ENCODE peak calls at places on chromosomes 7 and 10, in four cellular contexts. One of them, this sample, is unnamed.

GRCh38 chr7:17408245-17408903 is 109.9 kb downstream of the AHR start:
- DNase-seq in WTC11: no peak
- DNase-seq in K562: no peak
- DNase-seq in HepG2: peak; percentile 92
- DNase-seq in this sample: no peak

GRCh38 chr7:75957021-75957736 is 37.2 kb downstream of the TMEM120A start:
- DNase-seq in WTC11: peak; percentile 63
- DNase-seq in K562: no peak
- DNase-seq in HepG2: peak; percentile 47
- DNase-seq in this sample: no peak

GRCh38 chr10:69668722-69669121 is 38.7 kb downstream of the FAM241B start:
- DNase-seq in WTC11: no peak
- DNase-seq in K562: no peak
- DNase-seq in HepG2: no peak
- DNase-seq in this sample: no peak

GRCh38 chr10:93481213-93481930 is 762 bp downstream of the MYOF start:
- DNase-seq in WTC11: no peak
- DNase-seq in K562: no peak
- DNase-seq in HepG2: no peak
- DNase-seq in this sample: no peak

GRCh38 chr7:71285614-71286013 is 153.7 kb downstream of the GALNT17 start:
- DNase-seq in WTC11: no peak
- DNase-seq in K562: no peak
- DNase-seq in HepG2: no peak
- DNase-seq in this sample: no peak

GRCh38 chr10:17872191-17873091 is 63.3 kb downstream of the MRC1 start:
- DNase-seq in WTC11: no peak
- DNase-seq in K562: no peak
- DNase-seq in HepG2: peak; percentile 1
- DNase-seq in this sample: no peak

GRCh38 chr10:110860576-110861241 is 11.0 kb upstream of the PDCD4 start:
- DNase-seq in WTC11: no peak
- DNase-seq in K562: no peak
- DNase-seq in HepG2: peak; percentile 34
- DNase-seq in this sample: no peak

GRCh38 chr10:129531195-129531968 is 64.3 kb downstream of the MGMT start:
- DNase-seq in WTC11: no peak
- DNase-seq in K562: no peak
- DNase-seq in HepG2: peak; percentile 34
- DNase-seq in this sample: no peak

GRCh38 chr10:1160561-1160961 is 104.4 kb downstream of the WDR37 start:
- DNase-seq in WTC11: no peak
- DNase-seq in K562: no peak
- DNase-seq in HepG2: no peak
- DNase-seq in this sample: no peak

GRCh38 chr7:194996-195829 is 2.8 kb downstream of the FAM20C start:
- DNase-seq in WTC11: no peak
- DNase-seq in K562: no peak
- DNase-seq in HepG2: peak; percentile 24
- DNase-seq in this sample: no peak

GRCh38 chr7:141701489-141702046 is 398 bp downstream of the DENND11 start:
- DNase-seq in WTC11: peak; percentile 55
- DNase-seq in K562: peak; percentile 60
- DNase-seq in HepG2: no peak
- DNase-seq in this sample: peak; percentile 89

GRCh38 chr10:27745719-27746363 is at the start of gene MKX:
- DNase-seq in WTC11: peak; percentile 88
- DNase-seq in K562: no peak
- DNase-seq in HepG2: no peak
- DNase-seq in this sample: peak; percentile 31

GRCh38 chr7:68213838-68214237 is 1217.2 kb downstream of the TYW1 start:
- DNase-seq in WTC11: no peak
- DNase-seq in K562: no peak
- DNase-seq in HepG2: no peak
- DNase-seq in this sample: no peak

GRCh38 chr7:92246363-92247101 is 758 bp downstream of the ANKIB1 start:
- DNase-seq in WTC11: peak; percentile 62
- DNase-seq in K562: peak; percentile 54
- DNase-seq in HepG2: no peak
- DNase-seq in this sample: peak; percentile 61

GRCh38 chr7:45292481-45292880 is 134.9 kb downstream of the RAMP3 start:
- DNase-seq in WTC11: no peak
- DNase-seq in K562: no peak
- DNase-seq in HepG2: no peak
- DNase-seq in this sample: peak; percentile 30

GRCh38 chr7:101085000-101085948 is at the start of gene TRIM56:
- DNase-seq in WTC11: peak; percentile 83
- DNase-seq in K562: peak; percentile 96
- DNase-seq in HepG2: peak; percentile 79
- DNase-seq in this sample: peak; percentile 75

GRCh38 chr7:16078076-16078952 is 343.0 kb downstream of the CRPPA start:
- DNase-seq in WTC11: no peak
- DNase-seq in K562: peak; percentile 35
- DNase-seq in HepG2: peak; percentile 65
- DNase-seq in this sample: peak; percentile 51

GRCh38 chr10:98886686-98887085 is 349.0 kb downstream of the HPSE2 start:
- DNase-seq in WTC11: no peak
- DNase-seq in K562: no peak
- DNase-seq in HepG2: no peak
- DNase-seq in this sample: no peak

GRCh38 chr10:86177483-86178155 is 189.0 kb downstream of the GRID1 start:
- DNase-seq in WTC11: no peak
- DNase-seq in K562: no peak
- DNase-seq in HepG2: no peak
- DNase-seq in this sample: no peak

GRCh38 chr7:34064511-34065158 is 159.3 kb downstream of the BMPER start:
- DNase-seq in WTC11: no peak
- DNase-seq in K562: no peak
- DNase-seq in HepG2: no peak
- DNase-seq in this sample: no peak

GRCh38 chr7:10798044-10798443 is 175.6 kb upstream of the PHF14 start:
- DNase-seq in WTC11: no peak
- DNase-seq in K562: no peak
- DNase-seq in HepG2: no peak
- DNase-seq in this sample: no peak

GRCh38 chr7:106326594-106327537 is 42.1 kb upstream of the NAMPT start:
- DNase-seq in WTC11: no peak
- DNase-seq in K562: no peak
- DNase-seq in HepG2: peak; percentile 56
- DNase-seq in this sample: no peak

GRCh38 chr10:103967433-103968142 is 648 bp downstream of the SLK start:
- DNase-seq in WTC11: no peak
- DNase-seq in K562: peak; percentile 70
- DNase-seq in HepG2: no peak
- DNase-seq in this sample: peak; percentile 88

GRCh38 chr7:106071356-106071998 is 40.6 kb downstream of the SYPL1 start:
- DNase-seq in WTC11: no peak
- DNase-seq in K562: no peak
- DNase-seq in HepG2: no peak
- DNase-seq in this sample: peak; percentile 49

DNA sequence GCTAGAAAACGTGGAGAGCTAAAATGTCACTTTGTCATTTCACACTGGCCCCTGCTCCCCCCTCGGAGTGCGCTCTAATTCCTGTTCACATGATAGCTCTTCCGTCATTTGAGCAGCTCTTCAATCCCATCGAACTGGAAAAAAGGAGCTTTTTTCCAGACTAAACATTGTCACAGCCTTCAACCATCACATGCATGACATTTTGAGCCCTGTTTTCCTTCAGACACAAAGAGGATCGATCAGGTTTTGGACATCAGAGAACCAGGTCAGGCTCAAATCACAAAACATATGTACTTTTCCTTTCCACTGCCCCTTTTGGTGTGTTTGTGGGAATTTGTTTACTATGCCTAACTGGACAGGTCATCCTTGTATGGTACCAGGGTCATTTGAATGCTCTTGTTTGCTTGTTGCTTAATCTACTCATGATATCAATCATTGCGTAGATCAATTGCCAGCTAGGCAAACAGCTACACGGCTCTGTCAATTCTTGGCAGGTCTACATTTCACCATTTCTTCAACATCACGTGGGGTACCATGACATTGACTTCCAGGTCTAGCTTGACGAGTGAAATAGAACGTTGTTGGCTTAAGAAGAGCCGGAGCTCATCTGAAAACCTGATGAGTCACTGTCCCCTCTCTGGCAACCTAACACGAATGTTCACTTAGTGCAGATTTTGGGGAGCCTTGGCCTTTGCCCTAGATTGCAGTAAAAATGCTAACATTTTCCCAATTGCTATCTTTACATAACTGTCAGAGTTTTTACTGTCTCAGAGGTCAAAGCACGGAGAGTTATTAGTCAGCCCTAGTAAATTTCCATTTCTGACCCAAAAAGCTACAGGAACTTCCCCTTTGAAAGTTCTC is 87.3 kb downstream of the LYZL2 start:
- DNase-seq in WTC11: no peak
- DNase-seq in K562: peak; percentile 40
- DNase-seq in HepG2: peak; percentile 96
- DNase-seq in this sample: no peak
- TF ChIP-seq FOXJ3 in WTC11: no peak
- TF ChIP-seq FOXJ3 in K562: no peak
- TF ChIP-seq FOXJ3 in HepG2: peak; percentile 99
- TF ChIP-seq FOXJ3 in this sample: no peak

DNA sequence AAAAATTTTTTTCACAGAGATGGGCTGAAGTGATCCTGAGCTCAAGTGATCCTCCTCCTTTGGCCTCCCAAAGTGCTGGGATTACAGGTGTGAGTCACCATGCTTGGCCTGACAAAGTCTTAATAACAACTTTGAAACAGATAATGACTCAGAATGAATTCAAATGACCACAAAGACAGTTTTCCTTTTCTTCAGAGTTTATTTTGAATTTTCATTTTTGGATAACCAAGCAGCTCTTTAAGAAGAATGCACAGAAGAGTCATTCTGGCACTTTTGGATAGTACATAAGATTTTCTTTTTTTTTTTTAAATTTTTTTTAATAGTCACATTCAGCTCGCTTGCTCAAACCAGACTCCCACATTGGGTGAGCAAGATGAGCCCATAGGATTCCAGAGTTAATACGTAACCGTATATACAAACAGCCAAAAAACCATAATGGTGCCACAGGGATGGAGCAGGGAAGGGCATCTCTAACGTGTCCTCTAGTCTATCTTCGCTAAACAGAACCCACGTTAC is 43.0 kb upstream of the NMT2 start:
- DNase-seq in WTC11: no peak
- DNase-seq in K562: no peak
- DNase-seq in HepG2: no peak
- DNase-seq in this sample: no peak
- TF ChIP-seq FOXJ3 in WTC11: no peak
- TF ChIP-seq FOXJ3 in K562: no peak
- TF ChIP-seq FOXJ3 in HepG2: no peak
- TF ChIP-seq FOXJ3 in this sample: no peak

DNA sequence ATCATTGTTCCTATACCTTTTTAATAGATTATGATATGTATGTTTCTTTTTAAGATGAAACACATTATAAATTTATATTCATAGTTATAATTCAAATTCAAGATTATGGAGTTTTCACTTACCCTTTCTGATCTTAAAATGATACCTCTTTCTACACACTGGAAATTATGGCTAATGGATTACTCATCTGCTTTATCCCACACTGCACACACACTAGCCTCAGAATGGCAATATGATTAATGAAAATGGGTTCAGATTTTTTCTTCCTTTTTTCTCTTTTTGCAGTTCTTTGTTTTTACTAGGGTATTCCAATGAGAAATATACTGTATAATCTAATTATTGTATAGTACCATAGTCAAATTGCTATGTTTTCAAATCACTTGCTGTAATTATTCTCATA is 82.3 kb upstream of the FZD1 start:
- DNase-seq in WTC11: no peak
- DNase-seq in K562: no peak
- DNase-seq in HepG2: no peak
- DNase-seq in this sample: no peak
- TF ChIP-seq FOXJ3 in WTC11: no peak
- TF ChIP-seq FOXJ3 in K562: no peak
- TF ChIP-seq FOXJ3 in HepG2: no peak
- TF ChIP-seq FOXJ3 in this sample: no peak

GRCh38 chr10:43209064-43209455 is 57.8 kb downstream of the RASGEF1A start:
- DNase-seq in WTC11: peak; percentile 5
- DNase-seq in K562: no peak
- DNase-seq in HepG2: no peak
- DNase-seq in this sample: no peak
- TF ChIP-seq FOXJ3 in WTC11: no peak
- TF ChIP-seq FOXJ3 in K562: no peak
- TF ChIP-seq FOXJ3 in HepG2: no peak
- TF ChIP-seq FOXJ3 in this sample: no peak